ENCODE peak calls at places on chromosomes 3 and 15, in seven cellular contexts. V, Z, P, U, N, Q and W are unnamed samples.

GRCh38 chr15:96093063-96093462 is 237.4 kb upstream of the NR2F2 start:
- DNase-seq in V (peak; percentile 40), Z (no peak), P (no peak), U (no peak), N (no peak), Q (no peak), W (no peak)

GRCh38 chr15:66750609-66751008 is 48.6 kb downstream of the SMAD6 start:
- DNase-seq in V (no peak), Z (no peak), P (no peak), U (no peak), N (no peak), Q (no peak), W (no peak)

GRCh38 chr3:126895178-126896066 is 87.5 kb upstream of the PLXNA1 start:
- DNase-seq in V (peak; percentile 11), Z (no peak), P (no peak), U (no peak), N (no peak), Q (no peak), W (no peak)

GRCh38 chr3:61442696-61443095 is 118.7 kb upstream of the PTPRG start:
- DNase-seq in V (no peak), Z (no peak), P (no peak), U (no peak), N (no peak), Q (no peak), W (no peak)

GRCh38 chr3:36193448-36193847 is 186.9 kb upstream of the STAC start:
- DNase-seq in V (no peak), Z (no peak), P (no peak), U (no peak), N (no peak), Q (no peak), W (no peak)

GRCh38 chr3:51622868-51623267 is 48.2 kb upstream of the TEX264 start:
- DNase-seq in V (peak; percentile 72), Z (no peak), P (no peak), U (no peak), N (peak; percentile 51), Q (no peak), W (no peak)

GRCh38 chr3:134378384-134378783 is 4.1 kb upstream of the AMOTL2 start:
- DNase-seq in V (no peak), Z (no peak), P (no peak), U (no peak), N (no peak), Q (no peak), W (peak; percentile 84)

GRCh38 chr3:71444028-71444860 is 139.3 kb downstream of the FOXP1 start:
- DNase-seq in V (peak; percentile 90), Z (peak; percentile 87), P (peak; percentile 25), U (peak; percentile 39), N (no peak), Q (no peak), W (no peak)

GRCh38 chr15:101120961-101121360 is 130.9 kb downstream of the CHSY1 start:
- DNase-seq in V (no peak), Z (no peak), P (no peak), U (no peak), N (no peak), Q (no peak), W (peak; percentile 57)